ENCODE peak calls at places on chromosomes 12 and 14, in eight cellular contexts. One of them, this sample, is unnamed.
A peak's percentile ranks its signal among the peaks of the same experiment; 100 is the strongest.

GRCh38 chr14:73250317-73250713 is 13.0 kb downstream of the PAPLN start:
- DNase-seq in tibial nerve: no peak
- DNase-seq in epithelial cell of esophagus: no peak
- DNase-seq in stimulated activated CD4-positive, alpha-beta T cell treated with anti-CD3 and anti-CD28 coated beads, Interleukin-4, amount 100 ng/mL, for 1 hour: no peak
- DNase-seq in NCI-H2107: no peak
- DNase-seq in NCI-H1436 treated with DMSO at 0.1 percent for 48 hours: no peak
- DNase-seq in activated gamma-delta T cell treated with Interleukin-2 at 50 U/mL for 16 hours: no peak
- DNase-seq in posterior vena cava: peak; percentile 58
- DNase-seq in this sample: no peak

GRCh38 chr14:72812292-72812851 is 81.5 kb downstream of the DPF3 start:
- DNase-seq in stimulated activated CD4-positive, alpha-beta T cell treated with anti-CD3 and anti-CD28 coated beads, Interleukin-4, amount 100 ng/mL, for 1 hour: no peak
- DNase-seq in NCI-H1436 treated with DMSO at 0.1 percent for 48 hours: no peak
- DNase-seq in tibial nerve: no peak
- DNase-seq in epithelial cell of esophagus: peak; percentile 61
- DNase-seq in posterior vena cava: no peak
- DNase-seq in activated gamma-delta T cell treated with Interleukin-2 at 50 U/mL for 16 hours: no peak
- DNase-seq in NCI-H2107: no peak
- DNase-seq in this sample: no peak

GRCh38 chr14:68526420-68527105 is 266.3 kb downstream of the ZFP36L1 start:
- DNase-seq in activated gamma-delta T cell treated with Interleukin-2 at 50 U/mL for 16 hours: no peak
- DNase-seq in epithelial cell of esophagus: peak; percentile 91
- DNase-seq in posterior vena cava: no peak
- DNase-seq in tibial nerve: no peak
- DNase-seq in stimulated activated CD4-positive, alpha-beta T cell treated with anti-CD3 and anti-CD28 coated beads, Interleukin-4, amount 100 ng/mL, for 1 hour: no peak
- DNase-seq in NCI-H1436 treated with DMSO at 0.1 percent for 48 hours: no peak
- DNase-seq in NCI-H2107: no peak
- DNase-seq in this sample: no peak

GRCh38 chr12:107027304-107028053 is 40.5 kb upstream of the MTERF2 start:
- DNase-seq in tibial nerve: no peak
- DNase-seq in posterior vena cava: no peak
- DNase-seq in epithelial cell of esophagus: peak; percentile 94
- DNase-seq in activated gamma-delta T cell treated with Interleukin-2 at 50 U/mL for 16 hours: no peak
- DNase-seq in NCI-H1436 treated with DMSO at 0.1 percent for 48 hours: peak; percentile 68
- DNase-seq in stimulated activated CD4-positive, alpha-beta T cell treated with anti-CD3 and anti-CD28 coated beads, Interleukin-4, amount 100 ng/mL, for 1 hour: no peak
- DNase-seq in NCI-H2107: no peak
- DNase-seq in this sample: no peak

GRCh38 chr14:100841445-100842403 is 15.8 kb downstream of the MEG3 start:
- DNase-seq in activated gamma-delta T cell treated with Interleukin-2 at 50 U/mL for 16 hours: no peak
- DNase-seq in stimulated activated CD4-positive, alpha-beta T cell treated with anti-CD3 and anti-CD28 coated beads, Interleukin-4, amount 100 ng/mL, for 1 hour: no peak
- DNase-seq in NCI-H1436 treated with DMSO at 0.1 percent for 48 hours: peak; percentile 98
- DNase-seq in epithelial cell of esophagus: no peak
- DNase-seq in NCI-H2107: peak; percentile 60
- DNase-seq in posterior vena cava: peak; percentile 71
- DNase-seq in tibial nerve: no peak
- DNase-seq in this sample: no peak

GRCh38 chr12:47811070-47811391 is 8.7 kb downstream of the HDAC7 start:
- DNase-seq in stimulated activated CD4-positive, alpha-beta T cell treated with anti-CD3 and anti-CD28 coated beads, Interleukin-4, amount 100 ng/mL, for 1 hour: no peak
- DNase-seq in activated gamma-delta T cell treated with Interleukin-2 at 50 U/mL for 16 hours: no peak
- DNase-seq in NCI-H2107: no peak
- DNase-seq in tibial nerve: no peak
- DNase-seq in NCI-H1436 treated with DMSO at 0.1 percent for 48 hours: no peak
- DNase-seq in epithelial cell of esophagus: no peak
- DNase-seq in posterior vena cava: no peak
- DNase-seq in this sample: no peak

GRCh38 chr12:1532796-1533195 is 61.6 kb downstream of the FBXL14 start:
- DNase-seq in stimulated activated CD4-positive, alpha-beta T cell treated with anti-CD3 and anti-CD28 coated beads, Interleukin-4, amount 100 ng/mL, for 1 hour: no peak
- DNase-seq in NCI-H2107: no peak
- DNase-seq in tibial nerve: no peak
- DNase-seq in activated gamma-delta T cell treated with Interleukin-2 at 50 U/mL for 16 hours: no peak
- DNase-seq in NCI-H1436 treated with DMSO at 0.1 percent for 48 hours: no peak
- DNase-seq in posterior vena cava: no peak
- DNase-seq in epithelial cell of esophagus: no peak
- DNase-seq in this sample: no peak

GRCh38 chr14:31060253-31060875 is 34.2 kb upstream of the STRN3 start:
- DNase-seq in epithelial cell of esophagus: peak; percentile 64
- DNase-seq in tibial nerve: no peak
- DNase-seq in stimulated activated CD4-positive, alpha-beta T cell treated with anti-CD3 and anti-CD28 coated beads, Interleukin-4, amount 100 ng/mL, for 1 hour: no peak
- DNase-seq in posterior vena cava: no peak
- DNase-seq in activated gamma-delta T cell treated with Interleukin-2 at 50 U/mL for 16 hours: no peak
- DNase-seq in NCI-H1436 treated with DMSO at 0.1 percent for 48 hours: no peak
- DNase-seq in NCI-H2107: no peak
- DNase-seq in this sample: no peak

GRCh38 chr14:68506645-68507405 is 286.0 kb downstream of the ZFP36L1 start:
- DNase-seq in tibial nerve: no peak
- DNase-seq in NCI-H1436 treated with DMSO at 0.1 percent for 48 hours: no peak
- DNase-seq in activated gamma-delta T cell treated with Interleukin-2 at 50 U/mL for 16 hours: peak; percentile 36
- DNase-seq in posterior vena cava: no peak
- DNase-seq in NCI-H2107: no peak
- DNase-seq in epithelial cell of esophagus: peak; percentile 52
- DNase-seq in stimulated activated CD4-positive, alpha-beta T cell treated with anti-CD3 and anti-CD28 coated beads, Interleukin-4, amount 100 ng/mL, for 1 hour: peak; percentile 36
- DNase-seq in this sample: no peak

GRCh38 chr12:114916124-114916523 is 232.1 kb upstream of the TBX3 start:
- DNase-seq in activated gamma-delta T cell treated with Interleukin-2 at 50 U/mL for 16 hours: no peak
- DNase-seq in stimulated activated CD4-positive, alpha-beta T cell treated with anti-CD3 and anti-CD28 coated beads, Interleukin-4, amount 100 ng/mL, for 1 hour: no peak
- DNase-seq in NCI-H2107: no peak
- DNase-seq in posterior vena cava: no peak
- DNase-seq in tibial nerve: no peak
- DNase-seq in epithelial cell of esophagus: no peak
- DNase-seq in NCI-H1436 treated with DMSO at 0.1 percent for 48 hours: no peak
- DNase-seq in this sample: no peak

GRCh38 chr12:124660846-124661245 is 93.4 kb upstream of the NCOR2 start:
- DNase-seq in NCI-H2107: no peak
- DNase-seq in epithelial cell of esophagus: no peak
- DNase-seq in stimulated activated CD4-positive, alpha-beta T cell treated with anti-CD3 and anti-CD28 coated beads, Interleukin-4, amount 100 ng/mL, for 1 hour: no peak
- DNase-seq in posterior vena cava: no peak
- DNase-seq in activated gamma-delta T cell treated with Interleukin-2 at 50 U/mL for 16 hours: no peak
- DNase-seq in tibial nerve: no peak
- DNase-seq in NCI-H1436 treated with DMSO at 0.1 percent for 48 hours: no peak
- DNase-seq in this sample: peak; percentile 62

GRCh38 chr14:63308723-63309317 is 9.9 kb downstream of the GPHB5 start:
- DNase-seq in NCI-H1436 treated with DMSO at 0.1 percent for 48 hours: no peak
- DNase-seq in posterior vena cava: no peak
- DNase-seq in epithelial cell of esophagus: peak; percentile 44
- DNase-seq in NCI-H2107: no peak
- DNase-seq in stimulated activated CD4-positive, alpha-beta T cell treated with anti-CD3 and anti-CD28 coated beads, Interleukin-4, amount 100 ng/mL, for 1 hour: peak; percentile 6
- DNase-seq in activated gamma-delta T cell treated with Interleukin-2 at 50 U/mL for 16 hours: no peak
- DNase-seq in tibial nerve: no peak
- DNase-seq in this sample: peak; percentile 30

GRCh38 chr14:24312736-24313507 is 1.6 kb downstream of the LTB4R start:
- DNase-seq in stimulated activated CD4-positive, alpha-beta T cell treated with anti-CD3 and anti-CD28 coated beads, Interleukin-4, amount 100 ng/mL, for 1 hour: no peak
- DNase-seq in activated gamma-delta T cell treated with Interleukin-2 at 50 U/mL for 16 hours: peak; percentile 36
- DNase-seq in NCI-H1436 treated with DMSO at 0.1 percent for 48 hours: no peak
- DNase-seq in tibial nerve: no peak
- DNase-seq in epithelial cell of esophagus: no peak
- DNase-seq in posterior vena cava: no peak
- DNase-seq in NCI-H2107: no peak
- DNase-seq in this sample: no peak

GRCh38 chr12:15982471-15982870 is 71.3 kb downstream of the DERA start:
- DNase-seq in posterior vena cava: no peak
- DNase-seq in epithelial cell of esophagus: no peak
- DNase-seq in activated gamma-delta T cell treated with Interleukin-2 at 50 U/mL for 16 hours: no peak
- DNase-seq in stimulated activated CD4-positive, alpha-beta T cell treated with anti-CD3 and anti-CD28 coated beads, Interleukin-4, amount 100 ng/mL, for 1 hour: no peak
- DNase-seq in NCI-H1436 treated with DMSO at 0.1 percent for 48 hours: no peak
- DNase-seq in NCI-H2107: no peak
- DNase-seq in tibial nerve: no peak
- DNase-seq in this sample: no peak

GRCh38 chr12:14256139-14256538 is 109.3 kb upstream of the ATF7IP start:
- DNase-seq in NCI-H2107: no peak
- DNase-seq in stimulated activated CD4-positive, alpha-beta T cell treated with anti-CD3 and anti-CD28 coated beads, Interleukin-4, amount 100 ng/mL, for 1 hour: no peak
- DNase-seq in posterior vena cava: no peak
- DNase-seq in tibial nerve: no peak
- DNase-seq in NCI-H1436 treated with DMSO at 0.1 percent for 48 hours: no peak
- DNase-seq in epithelial cell of esophagus: peak; percentile 29
- DNase-seq in activated gamma-delta T cell treated with Interleukin-2 at 50 U/mL for 16 hours: peak; percentile 50
- DNase-seq in this sample: no peak

GRCh38 chr14:50619569-50620141 is 48.5 kb downstream of the SAV1 start:
- DNase-seq in activated gamma-delta T cell treated with Interleukin-2 at 50 U/mL for 16 hours: no peak
- DNase-seq in NCI-H1436 treated with DMSO at 0.1 percent for 48 hours: no peak
- DNase-seq in NCI-H2107: no peak
- DNase-seq in stimulated activated CD4-positive, alpha-beta T cell treated with anti-CD3 and anti-CD28 coated beads, Interleukin-4, amount 100 ng/mL, for 1 hour: no peak
- DNase-seq in epithelial cell of esophagus: peak; percentile 60
- DNase-seq in tibial nerve: no peak
- DNase-seq in posterior vena cava: no peak
- DNase-seq in this sample: no peak

GRCh38 chr12:31106101-31106803 is 32.6 kb downstream of the DDX11 start:
- DNase-seq in stimulated activated CD4-positive, alpha-beta T cell treated with anti-CD3 and anti-CD28 coated beads, Interleukin-4, amount 100 ng/mL, for 1 hour: no peak
- DNase-seq in activated gamma-delta T cell treated with Interleukin-2 at 50 U/mL for 16 hours: no peak
- DNase-seq in NCI-H1436 treated with DMSO at 0.1 percent for 48 hours: no peak
- DNase-seq in posterior vena cava: peak; percentile 67
- DNase-seq in epithelial cell of esophagus: no peak
- DNase-seq in tibial nerve: no peak
- DNase-seq in NCI-H2107: no peak
- DNase-seq in this sample: no peak

GRCh38 chr14:89096946-89097345 is 272.5 kb downstream of the TTC8 start:
- DNase-seq in NCI-H2107: no peak
- DNase-seq in stimulated activated CD4-positive, alpha-beta T cell treated with anti-CD3 and anti-CD28 coated beads, Interleukin-4, amount 100 ng/mL, for 1 hour: no peak
- DNase-seq in tibial nerve: no peak
- DNase-seq in NCI-H1436 treated with DMSO at 0.1 percent for 48 hours: no peak
- DNase-seq in epithelial cell of esophagus: no peak
- DNase-seq in posterior vena cava: no peak
- DNase-seq in activated gamma-delta T cell treated with Interleukin-2 at 50 U/mL for 16 hours: no peak
- DNase-seq in this sample: no peak

GRCh38 chr14:77206877-77207389 is 25.3 kb downstream of the TMEM63C start:
- DNase-seq in NCI-H1436 treated with DMSO at 0.1 percent for 48 hours: no peak
- DNase-seq in epithelial cell of esophagus: no peak
- DNase-seq in NCI-H2107: no peak
- DNase-seq in posterior vena cava: peak; percentile 71
- DNase-seq in stimulated activated CD4-positive, alpha-beta T cell treated with anti-CD3 and anti-CD28 coated beads, Interleukin-4, amount 100 ng/mL, for 1 hour: no peak
- DNase-seq in tibial nerve: no peak
- DNase-seq in activated gamma-delta T cell treated with Interleukin-2 at 50 U/mL for 16 hours: no peak
- DNase-seq in this sample: peak; percentile 42

GRCh38 chr12:14167005-14167628 is 185.7 kb upstream of the GRIN2B start:
- DNase-seq in stimulated activated CD4-positive, alpha-beta T cell treated with anti-CD3 and anti-CD28 coated beads, Interleukin-4, amount 100 ng/mL, for 1 hour: peak; percentile 6
- DNase-seq in epithelial cell of esophagus: peak; percentile 62
- DNase-seq in posterior vena cava: no peak
- DNase-seq in NCI-H1436 treated with DMSO at 0.1 percent for 48 hours: no peak
- DNase-seq in activated gamma-delta T cell treated with Interleukin-2 at 50 U/mL for 16 hours: peak; percentile 32
- DNase-seq in NCI-H2107: peak; percentile 6
- DNase-seq in tibial nerve: peak; percentile 62
- DNase-seq in this sample: peak; percentile 34

GRCh38 chr12:62724947-62725447 is 210.0 kb downstream of the PPM1H start:
- DNase-seq in NCI-H1436 treated with DMSO at 0.1 percent for 48 hours: no peak
- DNase-seq in tibial nerve: no peak
- DNase-seq in posterior vena cava: no peak
- DNase-seq in epithelial cell of esophagus: peak; percentile 99
- DNase-seq in activated gamma-delta T cell treated with Interleukin-2 at 50 U/mL for 16 hours: no peak
- DNase-seq in NCI-H2107: no peak
- DNase-seq in stimulated activated CD4-positive, alpha-beta T cell treated with anti-CD3 and anti-CD28 coated beads, Interleukin-4, amount 100 ng/mL, for 1 hour: no peak
- DNase-seq in this sample: no peak

GRCh38 chr14:30462358-30462757 is 96.6 kb upstream of the G2E3 start:
- DNase-seq in activated gamma-delta T cell treated with Interleukin-2 at 50 U/mL for 16 hours: no peak
- DNase-seq in tibial nerve: no peak
- DNase-seq in NCI-H2107: no peak
- DNase-seq in epithelial cell of esophagus: no peak
- DNase-seq in NCI-H1436 treated with DMSO at 0.1 percent for 48 hours: no peak
- DNase-seq in stimulated activated CD4-positive, alpha-beta T cell treated with anti-CD3 and anti-CD28 coated beads, Interleukin-4, amount 100 ng/mL, for 1 hour: no peak
- DNase-seq in posterior vena cava: no peak
- DNase-seq in this sample: no peak

This sample was measured in BE2C.